ENCODE peak calls at places on chromosomes 4 and X, in five cellular contexts. L is tibial artery; M is T-helper 9 cell; I is activated CD4-positive, CD25-positive, alpha-beta regulatory T cell treated with anti-CD3 and anti-CD28 coated beads, Interleukin-2, amount 50 U/mL, for 16 hours; J is NCI-H1436. D is an unnamed sample.

GRCh38 chr4:9952415-9952950 is 68.8 kb downstream of the SLC2A9 start:
- DNase-seq in M (no peak), J (no peak), I (no peak), L (no peak), D (no peak)

GRCh38 chrX:49271341-49271740 is 1.7 kb downstream of the PPP1R3F start:
- DNase-seq in M (no peak), I (no peak), J (no peak), L (no peak), D (no peak)

GRCh38 chrX:120000490-120001246 is 57.1 kb upstream of the NKAP start:
- DNase-seq in M (no peak), J (no peak), L (no peak), I (no peak), D (no peak)

GRCh38 chr4:127174731-127175130 is 458.0 kb upstream of the INTU start:
- DNase-seq in L (no peak), M (no peak), I (no peak), J (no peak), D (no peak)

GRCh38 chrX:45385767-45386166 is 185.1 kb upstream of the DIPK2B start:
- DNase-seq in J (no peak), I (no peak), L (no peak), M (no peak), D (no peak)

GRCh38 chr4:24002641-24002966 is 112.8 kb upstream of the PPARGC1A start:
- DNase-seq in J (no peak), M (no peak), I (no peak), L (no peak), D (no peak)

GRCh38 chr4:112591593-112591992 is 45.1 kb downstream of the ZGRF1 start:
- DNase-seq in J (no peak), I (no peak), M (no peak), L (no peak), D (no peak)

GRCh38 chrX:42732506-42732905 is 45.5 kb downstream of the PPP1R2C start:
- DNase-seq in M (no peak), I (no peak), J (no peak), L (no peak), D (no peak)

GRCh38 chr4:184259866-184260265 is 42.2 kb upstream of the ENPP6 start:
- DNase-seq in L (no peak), M (no peak), I (no peak), J (no peak), D (no peak)

GRCh38 chr4:100728861-100729260 is 211.0 kb upstream of the EMCN start:
- DNase-seq in L (no peak), M (no peak), J (no peak), I (no peak), D (no peak)

GRCh38 chr4:88957570-88957969 is 99.4 kb downstream of the FAM13A start:
- DNase-seq in I (no peak), M (no peak), J (no peak), L (no peak), D (no peak)

GRCh38 chr4:31701256-31701655 is 981.1 kb downstream of the PCDH7 start:
- DNase-seq in I (no peak), M (no peak), J (no peak), L (no peak), D (no peak)

D was measured in ovary.